ENCODE peak calls at places on chromosomes 7 and 10, in six cellular contexts. U, M, H, B, J and V are unnamed samples.

GRCh38 chr10:35324196-35324595 is 12.1 kb upstream of the CCNY start:
- DNase-seq in B (no peak), U (no peak), M (no peak), J (no peak), H (peak), V (no peak)

GRCh38 chr7:77958436-77958835 is 159.9 kb downstream of the PHTF2 start:
- DNase-seq in U (no peak), B (no peak), J (no peak), H (no peak), M (no peak), V (no peak)

GRCh38 chr7:155145477-155146255 is 75.5 kb downstream of the HTR5A start:
- DNase-seq in J (no peak), B (no peak), H (no peak), M (no peak), U (no peak), V (no peak)

GRCh38 chr7:30253796-30254165 is 30.6 kb upstream of the ZNRF2 start:
- DNase-seq in B (no peak), J (no peak), H (no peak), U (no peak), M (no peak), V (no peak)

GRCh38 chr7:137847418-137848050 is 760 bp upstream of the DGKI start:
- DNase-seq in H (no peak), J (no peak), B (no peak), M (no peak), U (no peak), V (no peak)

GRCh38 chr10:87761892-87762291 is 56.1 kb downstream of the ATAD1 start:
- DNase-seq in H (peak), B (peak), U (no peak), J (no peak), M (no peak), V (no peak)

GRCh38 chr10:102208311-102209035 is 17.6 kb upstream of the ELOVL3 start:
- DNase-seq in J (no peak), M (no peak), U (no peak), B (no peak), H (peak), V (no peak)

GRCh38 chr7:127792528-127793342 is 140.7 kb downstream of the SND1 start:
- DNase-seq in U (no peak), B (peak), H (no peak), M (no peak), J (no peak), V (no peak)

GRCh38 chr10:5817322-5818047 is 4.3 kb upstream of the GDI2 start:
- DNase-seq in H (no peak), B (no peak), U (no peak), J (no peak), M (no peak), V (no peak)

GRCh38 chr10:121216721-121217181 is 365.6 kb downstream of the WDR11 start:
- DNase-seq in J (no peak), H (no peak), M (no peak), U (no peak), B (no peak), V (peak)

GRCh38 chr10:17237915-17238444 is 9.9 kb downstream of the VIM start:
- DNase-seq in B (no peak), U (no peak), H (peak), J (no peak), M (no peak), V (no peak)

GRCh38 chr7:63876707-63877322 is 121.8 kb upstream of the ZNF722 start:
- DNase-seq in J (no peak), B (no peak), U (no peak), M (no peak), H (no peak), V (no peak)

GRCh38 chr7:157429001-157429679 is 92.3 kb downstream of the DNAJB6 start:
- DNase-seq in U (peak), H (no peak), B (no peak), J (no peak), M (no peak), V (peak)

GRCh38 chr10:111200505-111201186 is 123.8 kb downstream of the ADRA2A start:
- DNase-seq in B (no peak), J (no peak), U (no peak), H (no peak), M (no peak), V (no peak)

GRCh38 chr10:63700209-63700934 is 179.2 kb downstream of the REEP3 start:
- DNase-seq in B (peak), H (peak), U (no peak), J (no peak), M (no peak), V (no peak)

GRCh38 chr7:20797174-20798080 is 10.7 kb upstream of the SP8 start:
- DNase-seq in B (peak), U (peak), H (no peak), J (no peak), M (no peak), V (no peak)

GRCh38 chr10:112763916-112764520 is 186.0 kb upstream of the TCF7L2 start:
- DNase-seq in H (peak), U (no peak), M (no peak), J (no peak), B (no peak), V (no peak)

GRCh38 chr10:69425513-69426298 is 9.0 kb upstream of the TACR2 start:
- DNase-seq in U (no peak), J (no peak), M (no peak), H (no peak), B (no peak), V (peak)

GRCh38 chr7:129615018-129615417 is 3.5 kb downstream of the NRF1 start:
- DNase-seq in J (no peak), U (no peak), B (no peak), M (no peak), H (peak), V (no peak)

GRCh38 chr10:110818311-110819257 is 53.1 kb upstream of the PDCD4 start:
- DNase-seq in U (no peak), J (no peak), H (no peak), B (no peak), M (no peak), V (peak)

GRCh38 chr7:24738577-24738976 is 18.7 kb downstream of the GSDME start:
- DNase-seq in B (no peak), U (no peak), H (no peak), J (no peak), M (no peak), V (no peak)

GRCh38 chr7:144020340-144020739 is 20.2 kb downstream of the OR6B1 start:
- DNase-seq in J (no peak), H (no peak), M (no peak), B (no peak), U (no peak), V (no peak)
- TF ChIP-seq CTCF in J (no peak), H (no peak), M (no peak), B (no peak), U (no peak), V (no peak)

GRCh38 chr7:66883716-66884115 is 37.3 kb upstream of the TMEM248 start:
- DNase-seq in U (no peak), M (no peak), B (no peak), J (no peak), H (peak), V (no peak)

DNA sequence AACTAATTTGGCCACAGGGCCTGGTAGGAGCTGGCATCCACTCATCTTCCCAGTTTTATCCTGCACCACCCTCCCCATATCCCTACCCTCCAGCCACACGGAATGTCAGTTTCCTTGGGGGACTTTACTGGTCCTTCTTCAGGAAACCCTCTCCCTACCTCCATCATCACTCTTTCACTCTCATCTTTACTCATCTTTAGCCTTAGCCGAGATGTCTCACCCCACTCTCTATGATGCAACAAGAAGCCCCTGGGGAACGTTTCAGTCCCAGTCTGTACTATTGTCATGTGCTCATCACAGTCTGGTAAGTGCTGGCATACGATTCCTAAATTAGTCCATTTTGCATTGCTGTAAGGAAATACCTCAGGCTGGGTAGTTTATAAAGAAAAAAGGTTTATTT is 34.9 kb upstream of the TMEM248 start:
- DNase-seq in H (no peak), J (no peak), M (no peak), U (no peak), B (no peak), V (no peak)
- H3K27ac ChIP-seq in H (no peak), J (no peak), M (no peak), U (no peak), B (no peak), V (no peak)

GRCh38 chr7:8282162-8282561 is 20.2 kb upstream of the ICA1 start:
- DNase-seq in U (no peak), J (no peak), M (no peak), H (no peak), B (no peak), V (no peak)

GRCh38 chr7:8278183-8278582 is 16.2 kb upstream of the ICA1 start:
- DNase-seq in J (no peak), B (no peak), H (no peak), M (no peak), U (no peak), V (no peak)

GRCh38 chr7:8282871-8283270 is 20.9 kb upstream of the ICA1 start:
- DNase-seq in B (no peak), J (no peak), H (no peak), U (no peak), M (no peak), V (no peak)

GRCh38 chr7:8274589-8274988 is 12.6 kb upstream of the ICA1 start:
- DNase-seq in J (no peak), H (no peak), B (no peak), M (no peak), U (no peak), V (no peak)

DNA sequence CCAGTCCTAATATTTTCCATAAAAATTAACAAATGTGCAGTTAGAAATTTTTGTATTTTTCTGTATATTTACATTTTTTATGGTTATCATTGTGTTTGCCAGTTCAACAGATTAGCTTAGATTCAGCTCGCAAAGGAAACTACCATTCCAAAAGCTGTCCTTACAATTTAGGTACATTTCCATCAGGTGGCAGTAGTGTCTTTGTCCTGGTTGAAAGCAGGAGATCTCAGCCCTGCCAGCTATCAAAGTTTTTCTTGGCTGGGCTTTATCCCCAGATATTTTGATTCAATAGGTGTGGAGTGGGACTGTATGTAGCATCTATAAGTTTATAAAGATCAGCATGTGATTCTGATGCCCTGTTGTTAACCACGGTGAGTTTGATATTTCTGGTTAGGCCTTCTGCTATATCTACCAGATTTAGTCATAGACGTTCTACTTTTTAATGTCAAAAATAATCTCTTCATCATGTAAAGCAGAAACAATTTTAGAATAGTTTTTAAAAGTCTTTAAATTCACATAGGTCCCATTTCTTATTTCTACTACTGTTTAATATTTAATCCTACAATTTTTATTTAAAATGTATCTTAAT is 15.5 kb upstream of the ICA1 start:
- DNase-seq in J (no peak), B (peak), H (no peak), M (no peak), U (no peak), V (no peak)
- TF ChIP-seq CTCF in J (no peak), B (peak), H (no peak), M (no peak), U (peak), V (no peak)

GRCh38 chr10:103892181-103892580 is 25.8 kb downstream of the STN1 start:
- DNase-seq in H (no peak), B (no peak), M (no peak), J (no peak), U (no peak), V (no peak)
- H3K27ac ChIP-seq in H (no peak), B (no peak), M (no peak), J (no peak), U (peak), V (no peak)

DNA sequence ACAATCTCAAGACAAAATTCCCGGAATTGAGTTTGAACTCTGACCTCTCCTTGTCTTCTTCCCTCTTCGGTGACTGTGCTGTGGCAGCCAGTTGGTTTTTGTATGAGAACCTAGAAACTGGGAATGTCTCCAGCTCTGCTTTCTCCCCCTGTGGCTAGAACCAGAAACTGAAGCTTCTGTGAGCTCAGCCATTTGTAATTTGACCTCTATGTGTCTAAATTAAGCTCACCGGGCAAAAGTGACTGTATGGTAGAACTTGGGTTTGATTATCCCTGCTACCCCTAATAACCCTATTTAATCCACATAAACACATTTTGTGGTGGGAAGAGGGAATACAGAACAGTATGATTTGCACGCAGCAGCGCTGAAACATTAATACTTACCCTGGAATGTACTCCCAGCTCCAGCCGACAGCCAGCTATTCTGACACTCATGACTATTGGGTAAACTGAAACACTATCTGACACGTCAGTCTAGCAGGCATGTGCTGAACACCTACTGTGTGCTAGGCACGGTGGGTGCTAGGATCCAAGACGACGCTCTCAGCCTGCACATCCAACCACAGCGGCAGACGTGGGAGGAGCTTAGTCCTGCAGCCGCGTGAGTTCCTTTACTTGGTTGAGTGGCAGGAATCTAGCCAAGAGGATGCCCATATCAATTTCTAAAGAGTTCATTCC is 324.8 kb downstream of the SFMBT2 start:
- DNase-seq in B (peak), M (no peak), H (peak), U (no peak), J (no peak), V (no peak)
- TF ChIP-seq CTCF in B (no peak), M (no peak), H (peak), U (no peak), J (no peak), V (no peak)

DNA sequence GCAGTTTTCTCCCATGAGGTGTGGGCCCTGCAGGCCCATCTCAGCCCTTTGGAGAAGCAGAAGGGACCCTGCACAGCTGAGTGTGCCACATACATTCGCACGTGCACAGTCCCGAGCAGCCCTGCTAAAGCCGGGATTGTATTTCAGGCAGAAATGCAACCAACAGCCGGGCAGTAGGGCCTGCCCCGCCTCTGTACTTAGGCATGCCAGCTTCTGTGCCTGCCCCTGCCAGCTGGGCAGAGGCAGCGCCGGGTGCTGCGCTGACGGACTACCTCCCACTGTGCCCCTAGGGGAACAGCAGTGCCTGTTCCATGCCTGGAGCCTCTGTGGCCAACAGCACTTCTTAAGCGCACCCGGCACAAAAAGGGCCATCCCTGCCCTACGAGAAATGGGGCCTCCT is 170.3 kb downstream of the NEURL1 start:
- DNase-seq in M (no peak), J (no peak), U (peak), B (no peak), H (no peak), V (peak)
- H3K27ac ChIP-seq in M (peak), J (no peak), U (no peak), B (no peak), H (no peak), V (peak)

GRCh38 chr7:8991159-8991558 is 557.8 kb downstream of the NXPH1 start:
- DNase-seq in B (no peak), H (no peak), M (no peak), U (no peak), J (no peak), V (no peak)
- TF ChIP-seq CTCF in B (no peak), H (no peak), M (no peak), U (no peak), J (no peak), V (no peak)

DNA sequence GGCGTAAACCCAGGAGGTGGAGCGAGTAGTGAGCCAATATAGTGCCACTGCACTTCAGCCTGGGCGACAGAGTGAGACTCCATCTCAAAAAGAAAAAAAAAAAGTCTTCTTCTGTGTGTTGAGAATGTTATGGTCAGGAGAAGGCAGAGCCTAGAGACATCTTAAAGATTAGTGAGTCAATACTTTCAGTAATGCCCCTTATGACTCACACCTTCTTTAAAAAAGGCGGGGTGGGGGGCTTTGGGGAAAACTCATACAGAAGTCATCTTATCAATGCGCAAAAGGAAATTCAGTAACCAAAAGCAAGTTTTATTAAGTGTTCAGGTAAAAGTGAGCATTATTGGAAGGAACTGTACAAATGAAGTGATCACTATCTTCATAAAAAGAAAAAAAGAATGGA is 1369.8 kb upstream of the LRRTM3 start:
- DNase-seq in J (no peak), M (no peak), H (no peak), U (no peak), B (no peak), V (no peak)
- H3K27ac ChIP-seq in J (no peak), M (no peak), H (no peak), U (no peak), B (no peak), V (no peak)